ENCODE peak calls at places on chromosomes 4 and X, in nine cellular contexts. R, A, B, J, K, C, E, Q and Y are unnamed samples.

GRCh38 chr4:78534286-78534955 is 17.1 kb upstream of the ANXA3 start:
- DNase-seq in R (no peak), K (no peak), A (peak), J (no peak), Q (no peak), E (no peak), C (no peak), B (no peak), Y (no peak)

GRCh38 chr4:20422398-20422797 is 170.7 kb downstream of the SLIT2 start:
- DNase-seq in R (no peak), Q (peak), B (peak), K (peak), A (no peak), E (no peak), C (no peak), J (peak), Y (peak)

GRCh38 chr4:4333265-4333706 is 43.2 kb downstream of the ZBTB49 start:
- DNase-seq in A (no peak), C (peak), E (no peak), K (no peak), B (peak), R (peak), Q (no peak), J (peak), Y (peak)

GRCh38 chrX:103793541-103793932 is 16.9 kb downstream of the PLP1 start:
- DNase-seq in J (no peak), K (no peak), R (no peak), C (no peak), B (no peak), Q (no peak), A (no peak), E (no peak), Y (no peak)

GRCh38 chr4:47349323-47349722 is 114.2 kb downstream of the COMMD8 start:
- DNase-seq in A (no peak), J (peak), C (peak), R (no peak), E (no peak), K (no peak), Q (no peak), B (no peak), Y (no peak)

GRCh38 chrX:65674351-65674893 is 7.0 kb downstream of the MSN start:
- DNase-seq in E (no peak), J (peak), B (no peak), K (no peak), Q (no peak), C (no peak), A (no peak), R (no peak), Y (no peak)

GRCh38 chr4:156321203-156321602 is 367.5 kb upstream of the CTSO start:
- DNase-seq in J (peak), C (peak), B (no peak), K (no peak), E (no peak), Q (no peak), A (peak), R (no peak), Y (no peak)

GRCh38 chr4:54063224-54063623 is 1.2 kb downstream of the CHIC2 start:
- DNase-seq in A (no peak), C (no peak), Q (peak), R (peak), K (no peak), B (no peak), E (peak), J (peak), Y (no peak)

GRCh38 chrX:46626566-46626965 is 53.0 kb downstream of the CHST7 start:
- DNase-seq in Q (no peak), R (no peak), B (no peak), K (no peak), J (no peak), C (no peak), E (no peak), A (no peak), Y (no peak)

GRCh38 chr4:8695237-8696219 is 103.0 kb downstream of the CPZ start:
- DNase-seq in J (no peak), K (no peak), R (no peak), E (no peak), C (no peak), A (no peak), Q (no peak), B (peak), Y (no peak)

GRCh38 chrX:19852014-19853005 is 35.1 kb downstream of the SH3KBP1 start:
- DNase-seq in E (no peak), Q (no peak), B (no peak), C (peak), K (no peak), A (no peak), J (peak), R (no peak), Y (no peak)

GRCh38 chrX:18886344-18887161 is 97.4 kb downstream of the PHKA2 start:
- DNase-seq in A (no peak), E (peak), Q (peak), J (peak), C (no peak), R (no peak), K (peak), B (peak), Y (peak)

GRCh38 chrX:17768997-17769396 is 31.7 kb downstream of the SCML1 start:
- DNase-seq in A (no peak), B (no peak), J (no peak), R (no peak), C (no peak), Q (no peak), E (no peak), K (no peak), Y (no peak)

GRCh38 chrX:1903380-1903935 is 288.6 kb downstream of the ASMT start:
- DNase-seq in Q (no peak), R (no peak), B (no peak), A (no peak), J (no peak), E (no peak), C (no peak), K (peak), Y (no peak)

GRCh38 chr4:177237291-177237690 is 72.4 kb upstream of the NEIL3 start:
- DNase-seq in K (no peak), Q (no peak), A (no peak), E (no peak), C (no peak), R (no peak), B (no peak), J (no peak), Y (no peak)

GRCh38 chrX:84118315-84118714 is 69.7 kb downstream of the RPS6KA6 start:
- DNase-seq in Q (no peak), J (no peak), K (no peak), C (no peak), B (no peak), R (no peak), A (no peak), E (no peak), Y (no peak)

GRCh38 chr4:134470544-134470943 is 269.0 kb upstream of the PABPC4L start:
- DNase-seq in K (no peak), A (peak), Q (peak), J (no peak), E (no peak), R (no peak), C (no peak), B (peak), Y (no peak)

GRCh38 chr4:8238061-8238511 is 31.5 kb upstream of the HTRA3 start:
- DNase-seq in C (no peak), K (no peak), B (peak), R (no peak), J (no peak), A (no peak), E (no peak), Q (no peak), Y (no peak)

GRCh38 chrX:129239371-129239770 is 283.9 kb downstream of the SMARCA1 start:
- DNase-seq in C (no peak), B (no peak), J (no peak), A (no peak), Q (no peak), R (no peak), E (no peak), K (peak), Y (no peak)

DNA sequence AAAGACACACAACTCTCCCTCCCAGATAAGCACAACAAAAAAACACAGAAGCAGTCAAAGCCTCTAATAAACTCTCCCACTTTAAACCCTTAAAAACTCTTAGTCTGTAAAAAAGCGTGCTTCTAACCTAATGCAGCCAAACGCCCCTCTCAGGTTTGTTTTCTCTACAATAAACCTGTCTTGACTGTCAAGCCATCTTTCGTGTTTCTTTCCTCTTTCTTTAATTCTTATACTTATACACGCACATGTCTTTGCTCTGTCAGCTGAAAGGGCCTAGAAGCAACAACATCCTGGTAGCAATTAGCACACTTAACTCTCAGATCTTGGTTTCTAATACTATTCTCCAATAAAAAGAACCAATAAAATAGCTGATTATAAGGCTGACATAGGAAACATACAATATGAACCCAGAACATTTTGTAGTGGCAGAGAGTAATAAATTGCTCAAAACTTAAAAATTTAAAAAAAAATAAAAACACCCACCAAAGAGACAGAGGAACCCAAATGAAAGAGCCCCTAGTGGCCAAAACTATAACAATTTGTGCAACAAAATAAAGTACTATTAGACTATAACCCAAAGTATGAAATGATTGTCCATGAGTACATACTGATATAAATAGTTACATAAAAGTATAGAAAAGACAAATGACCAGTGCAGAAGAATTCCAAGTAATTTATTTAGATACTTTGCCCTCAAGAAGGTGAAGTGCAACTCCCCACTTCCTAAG is 440.4 kb upstream of the ADGRL3 start:
- DNase-seq in E (no peak), Q (no peak), A (no peak), C (no peak), R (no peak), K (no peak), J (no peak), B (no peak), Y (no peak)
- TF ChIP-seq CTCF in E (no peak), Q (no peak), A (peak), C (peak), R (no peak), K (no peak), J (peak), B (no peak), Y (no peak)

GRCh38 chrX:30935985-30936384 is 46.9 kb upstream of the TAB3 start:
- DNase-seq in C (no peak), Q (no peak), B (peak), R (no peak), A (no peak), J (peak), K (peak), E (no peak), Y (no peak)
- TF ChIP-seq CTCF in C (peak), Q (no peak), B (no peak), R (no peak), A (peak), J (peak), K (no peak), E (no peak), Y (no peak)

DNA sequence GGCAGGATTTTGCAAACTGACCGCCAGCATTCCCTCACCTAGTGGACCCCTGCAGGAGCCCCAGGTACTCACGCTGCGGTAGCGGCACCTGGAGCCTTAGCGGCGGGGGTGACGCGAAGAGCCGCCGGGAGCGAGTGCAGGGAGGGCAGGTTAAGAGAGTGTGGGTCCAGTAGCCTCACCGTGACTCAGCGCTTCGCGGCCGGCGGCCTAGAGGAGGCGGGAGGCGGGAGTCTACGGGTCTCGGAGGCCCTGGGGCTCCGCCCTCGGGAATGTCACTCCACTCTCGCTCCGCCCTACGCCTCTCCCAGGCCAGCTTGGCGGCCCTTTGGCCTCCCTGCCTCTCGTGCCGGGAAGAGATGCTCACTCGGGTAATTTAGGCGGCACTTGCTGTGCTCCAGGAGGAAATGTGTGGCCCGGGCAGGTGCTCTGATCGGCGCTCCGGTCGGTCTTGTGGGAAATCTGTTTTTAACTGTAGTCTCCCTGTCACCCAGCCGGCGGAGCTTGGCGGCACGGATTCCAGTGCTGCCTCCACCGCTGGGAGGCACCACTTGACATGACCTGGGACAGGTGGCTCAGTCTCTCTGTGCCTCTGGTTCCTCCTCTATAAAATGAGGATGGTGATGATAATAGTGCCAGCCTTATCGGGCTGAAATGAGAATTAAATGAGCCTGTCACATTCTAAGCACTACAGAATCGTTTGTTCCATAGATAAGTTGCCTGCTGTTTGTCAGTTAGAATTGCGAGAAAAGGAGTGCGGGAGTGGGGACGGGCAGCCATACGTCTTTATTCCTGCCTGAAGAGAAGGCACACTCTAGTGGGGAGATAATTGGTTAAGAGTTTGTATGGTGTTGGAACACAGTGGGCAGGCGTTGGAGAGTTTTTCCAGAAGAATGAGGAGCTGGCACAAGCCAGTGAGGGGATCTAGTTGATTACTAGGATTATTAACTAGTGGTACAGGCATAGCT is at the start of gene PIR:
- DNase-seq in C (peak), J (peak), Q (peak), A (peak), K (peak), B (peak), R (peak), E (peak), Y (peak)
- TF ChIP-seq CTCF in C (peak), J (peak), Q (peak), A (peak), K (peak), B (no peak), R (peak), E (peak), Y (no peak)

GRCh38 chr4:5967783-5968182 is 50.4 kb downstream of the C4orf50 start:
- DNase-seq in R (no peak), K (no peak), C (no peak), A (no peak), B (peak), J (no peak), Q (no peak), E (no peak), Y (no peak)

GRCh38 chr4:5964030-5964429 is 54.2 kb downstream of the C4orf50 start:
- DNase-seq in A (no peak), B (no peak), E (no peak), J (no peak), C (no peak), Q (no peak), K (no peak), R (no peak), Y (no peak)

GRCh38 chr4:5963611-5964010 is 54.6 kb downstream of the C4orf50 start:
- DNase-seq in K (no peak), B (no peak), C (no peak), Q (no peak), R (no peak), J (no peak), A (no peak), E (no peak), Y (no peak)

GRCh38 chr4:5962416-5962815 is 55.8 kb downstream of the C4orf50 start:
- DNase-seq in K (no peak), E (no peak), A (no peak), B (no peak), J (no peak), R (no peak), C (no peak), Q (no peak), Y (no peak)

DNA sequence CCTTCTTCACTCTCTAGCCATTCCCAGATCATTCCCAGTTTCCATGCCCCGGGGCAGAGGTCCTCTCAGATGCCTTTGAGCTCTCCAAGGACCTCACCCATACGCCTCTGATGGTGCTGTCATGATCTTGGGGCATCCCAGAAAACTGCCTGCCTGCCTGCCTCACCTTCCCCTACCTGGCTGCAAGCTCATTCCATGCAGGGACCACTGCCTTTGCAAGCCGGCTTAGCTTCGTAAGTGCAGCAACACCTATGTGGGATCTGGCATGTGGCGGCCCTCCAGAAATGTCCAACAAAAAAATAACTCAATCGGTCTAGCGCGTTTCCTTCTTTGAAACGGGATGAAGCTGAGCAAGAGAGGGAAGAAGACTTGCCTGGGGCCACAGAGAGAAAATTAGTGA is 53.0 kb downstream of the C4orf50 start:
- DNase-seq in E (no peak), A (no peak), K (no peak), B (no peak), C (no peak), R (no peak), Q (no peak), J (no peak), Y (no peak)
- TF ChIP-seq CTCF in E (no peak), A (no peak), K (no peak), B (no peak), C (no peak), R (no peak), Q (no peak), J (no peak), Y (no peak)

DNA sequence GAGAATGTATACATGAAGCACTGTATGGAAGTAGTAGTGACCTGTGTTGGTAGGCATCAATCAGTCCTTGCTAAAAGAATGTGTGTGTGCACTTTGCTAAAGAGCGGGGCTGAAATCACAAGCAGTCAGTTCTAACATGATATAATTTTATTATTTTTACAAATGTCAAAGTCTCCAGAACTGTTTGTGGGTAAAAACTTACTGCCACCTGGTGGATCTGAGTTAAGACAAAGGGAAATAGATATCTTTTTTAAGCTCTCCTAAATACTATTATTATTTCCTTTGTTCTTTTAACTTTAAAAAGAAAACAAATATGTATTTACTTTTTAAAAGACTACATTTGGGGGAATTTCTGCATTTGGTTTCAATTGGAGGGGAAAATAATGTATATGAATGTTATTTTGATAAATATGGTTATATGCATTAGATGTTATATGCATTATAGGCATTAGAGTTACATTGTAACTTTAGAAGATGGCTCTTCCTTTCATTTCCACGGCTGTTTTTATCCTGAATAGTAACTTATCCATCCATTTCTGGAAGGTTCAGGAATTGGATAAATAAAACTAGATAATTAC is 7.8 kb upstream of the CLOCK start:
- DNase-seq in R (peak), E (no peak), A (peak), B (no peak), Q (peak), C (no peak), J (peak), K (peak), Y (no peak)
- TF ChIP-seq CTCF in R (peak), E (no peak), A (peak), B (no peak), Q (no peak), C (peak), J (peak), K (peak), Y (no peak)

DNA sequence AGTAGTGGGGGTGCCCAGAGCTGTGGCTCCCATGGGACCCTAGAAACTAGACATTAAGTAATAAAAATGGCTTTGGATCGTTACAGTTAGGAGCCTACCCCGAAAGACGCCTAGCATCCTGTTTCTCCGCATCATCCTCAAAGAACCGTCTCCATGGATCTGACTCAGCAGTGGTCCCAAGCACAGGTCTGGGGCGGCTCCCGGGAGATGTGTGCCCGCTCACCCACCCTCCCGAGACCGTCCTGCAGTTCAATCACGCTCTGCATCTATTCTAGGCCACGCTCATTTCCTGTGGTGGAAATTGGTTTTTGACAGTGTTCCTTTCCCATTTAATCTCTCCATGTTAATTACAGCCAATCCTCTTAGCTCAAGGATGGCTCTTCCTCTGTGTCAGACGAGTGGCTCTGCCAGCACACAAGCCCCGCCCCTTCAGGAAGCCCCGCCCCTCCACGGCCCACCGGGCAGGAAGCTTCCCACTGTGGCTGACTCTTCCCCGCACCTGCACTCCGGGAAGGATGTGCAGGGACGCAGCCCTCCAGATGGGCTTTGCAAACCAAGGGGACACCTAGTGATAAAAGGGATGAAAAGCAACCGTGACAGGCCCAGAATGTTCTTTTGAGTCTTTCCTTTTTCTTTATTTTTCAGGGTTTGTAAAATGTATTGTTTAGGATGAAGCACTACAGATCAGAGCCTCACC is 34.5 kb upstream of the HELT start:
- DNase-seq in Q (peak), C (no peak), K (peak), R (no peak), E (peak), B (peak), J (peak), A (no peak), Y (peak)
- TF ChIP-seq CTCF in Q (peak), C (peak), K (peak), R (peak), E (peak), B (no peak), J (peak), A (peak), Y (no peak)

GRCh38 chr4:171650543-171650942 is 162.7 kb upstream of the GALNTL6 start:
- DNase-seq in C (no peak), A (no peak), R (no peak), K (no peak), Q (peak), E (peak), J (no peak), B (no peak), Y (no peak)
- TF ChIP-seq CTCF in C (no peak), A (no peak), R (no peak), K (no peak), Q (peak), E (no peak), J (no peak), B (no peak), Y (no peak)